ENCODE peak calls at places on chromosomes 12 and 14, in four cellular contexts. A is GM06990, Q is omental fat pad, M is mucosa of descending colon. T is an unnamed sample.

GRCh38 chr14:52694761-52695480 is 437 bp downstream of the ERO1A start:
- DNase-seq in A (no peak), M (peak; percentile 71), Q (no peak), T (peak; percentile 47)

GRCh38 chr12:49527361-49528130 is 11.3 kb upstream of the KCNH3 start:
- DNase-seq in Q (no peak), M (no peak), A (no peak), T (no peak)

GRCh38 chr12:125015680-125016310 is 22.4 kb downstream of the BRI3BP start:
- DNase-seq in Q (no peak), M (no peak), A (no peak), T (no peak)

GRCh38 chr14:46820291-46820690 is 168.7 kb upstream of the RPL10L start:
- DNase-seq in A (no peak), Q (no peak), M (no peak), T (no peak)

GRCh38 chr12:5173511-5174011 is 129.9 kb downstream of the KCNA5 start:
- DNase-seq in M (no peak), A (no peak), Q (no peak), T (no peak)

GRCh38 chr12:106584104-106585064 is 1.6 kb downstream of the RFX4 start:
- DNase-seq in M (no peak), Q (no peak), A (no peak), T (no peak)

GRCh38 chr12:130041983-130042812 is 120.1 kb upstream of the FZD10 start:
- DNase-seq in Q (no peak), A (no peak), M (no peak), T (peak; percentile 48)

GRCh38 chr14:38790916-38791315 is 312.1 kb downstream of the SEC23A start:
- DNase-seq in Q (no peak), M (no peak), A (no peak), T (no peak)

GRCh38 chr14:46574236-46574970 is 77.2 kb downstream of the RPL10L start:
- DNase-seq in A (no peak), M (no peak), Q (no peak), T (no peak)

GRCh38 chr12:91920276-91920675 is 225.4 kb downstream of the BTG1 start:
- DNase-seq in M (no peak), A (no peak), Q (no peak), T (no peak)

GRCh38 chr12:98741229-98741614 is 96.1 kb downstream of the APAF1 start:
- DNase-seq in M (no peak), Q (no peak), A (no peak), T (no peak)

GRCh38 chr12:848519-849191 is 96.3 kb downstream of the WNK1 start:
- DNase-seq in Q (no peak), A (no peak), M (no peak), T (peak; percentile 47)

GRCh38 chr14:24426912-24427536 is 2.4 kb downstream of the CBLN3 start:
- DNase-seq in Q (no peak), M (peak; percentile 67), A (no peak), T (no peak)

GRCh38 chr12:92928431-92928961 is 599 bp downstream of the EEA1 start:
- DNase-seq in M (peak; percentile 73), Q (peak; percentile 25), A (peak; percentile 63), T (peak; percentile 21)

GRCh38 chr14:100381386-100382105 is 58.4 kb downstream of the SLC25A47 start:
- DNase-seq in Q (no peak), M (no peak), A (no peak), T (no peak)

GRCh38 chr12:3168775-3169221 is 91.6 kb downstream of the TSPAN9 start:
- DNase-seq in A (peak; percentile 32), Q (peak; percentile 68), M (no peak), T (no peak)

GRCh38 chr12:6869049-6870021 is 2.0 kb downstream of the TPI1 start:
- DNase-seq in Q (peak; percentile 70), M (peak; percentile 73), A (peak; percentile 48), T (peak; percentile 75)

GRCh38 chr14:84017533-84017932 is 1512.4 kb upstream of the FLRT2 start:
- DNase-seq in M (no peak), A (no peak), Q (no peak), T (no peak)

GRCh38 chr12:19530631-19531020 is 91.3 kb downstream of the AEBP2 start:
- DNase-seq in Q (no peak), M (no peak), A (no peak), T (no peak)
- TF ChIP-seq CTCF in Q (no peak), M (no peak), A (no peak), T (no peak)

DNA sequence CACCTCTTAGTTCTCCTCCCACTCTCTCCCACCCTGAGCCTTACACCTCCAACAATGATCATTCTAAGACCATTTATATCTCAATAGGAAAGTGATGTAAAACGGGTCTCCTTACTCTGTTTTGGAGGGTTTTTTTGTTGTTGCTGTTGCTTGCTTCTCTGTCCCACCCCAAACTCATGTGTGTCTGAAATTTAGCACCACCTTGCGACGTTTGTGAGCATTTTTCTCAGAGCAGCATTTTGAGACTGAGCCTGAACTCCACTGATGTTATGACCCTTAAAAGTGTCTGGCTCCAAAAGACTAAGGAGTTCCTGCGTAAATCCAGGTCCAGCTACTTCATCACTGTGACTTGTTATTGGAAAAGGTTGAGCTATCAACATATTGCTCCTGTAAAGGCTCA is 155.0 kb downstream of the DAD1 start:
- DNase-seq in Q (no peak), A (no peak), M (no peak), T (no peak)
- TF ChIP-seq CTCF in Q (no peak), A (no peak), M (no peak), T (no peak)

GRCh38 chr12:100168562-100168961 is 25.9 kb upstream of the BLTP3B start:
- DNase-seq in A (no peak), M (no peak), Q (no peak), T (no peak)
- TF ChIP-seq CTCF in A (no peak), M (no peak), Q (no peak), T (no peak)

DNA sequence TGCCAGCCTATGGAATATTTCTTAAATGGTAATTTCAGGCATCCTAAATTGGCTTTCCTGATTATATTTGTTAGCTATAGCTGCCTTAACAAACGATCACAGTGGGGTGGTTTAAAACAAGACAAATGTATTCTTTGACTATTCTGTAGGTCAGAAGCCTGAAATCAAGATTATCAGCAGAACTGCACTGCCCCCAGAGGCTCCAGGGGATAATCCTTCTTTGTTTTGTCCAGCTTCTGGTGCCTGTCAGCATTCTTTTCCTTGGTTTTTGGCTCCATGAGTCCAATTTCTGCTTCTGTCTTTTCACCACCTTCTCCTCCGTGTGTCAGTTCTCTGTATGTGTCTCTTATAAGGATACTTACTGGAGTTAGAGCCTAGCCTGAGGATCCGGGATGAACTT is 1282.2 kb upstream of the USP15 start:
- DNase-seq in M (no peak), Q (no peak), A (no peak), T (no peak)
- TF ChIP-seq CTCF in M (no peak), Q (no peak), A (no peak), T (no peak)

GRCh38 chr12:110888256-110888991 is 32.0 kb downstream of the MYL2 start:
- DNase-seq in Q (no peak), M (no peak), A (no peak), T (no peak)
- TF ChIP-seq CTCF in Q (no peak), M (no peak), A (no peak), T (no peak)

T was measured in GM13976.